ENCODE peak calls at places on chromosome 15, in four cellular contexts. P is effector CD4-positive, alpha-beta T cell; Z is brain microvascular endothelial cell; F is HEK293T. Q is an unnamed sample.

GRCh38 chr15:66940368-66940767 is 125.0 kb upstream of the SMAD3 start:
- DNase-seq in P (no peak), Z (peak), F (no peak), Q (no peak)

GRCh38 chr15:52529289-52529929 is 729 bp upstream of the MYO5A start:
- DNase-seq in P (peak), Z (peak), F (no peak), Q (no peak)

GRCh38 chr15:78353093-78353492 is 12.9 kb downstream of the CRABP1 start:
- DNase-seq in P (no peak), Z (no peak), F (peak), Q (peak)

GRCh38 chr15:27028836-27029482 is 58.0 kb downstream of the GABRG3 start:
- DNase-seq in P (no peak), Z (no peak), F (no peak), Q (no peak)

GRCh38 chr15:92277776-92278175 is 115.9 kb upstream of the ST8SIA2 start:
- DNase-seq in P (no peak), Z (peak), F (no peak), Q (no peak)

GRCh38 chr15:31570591-31570990 is 244.0 kb downstream of the KLF13 start:
- DNase-seq in P (no peak), Z (no peak), F (no peak), Q (no peak)

GRCh38 chr15:98682992-98683701 is 34.8 kb downstream of the IGF1R start:
- DNase-seq in P (no peak), Z (no peak), F (no peak), Q (no peak)

GRCh38 chr15:74383695-74384565 is 16.5 kb upstream of the CYP11A1 start:
- DNase-seq in P (no peak), Z (no peak), F (no peak), Q (peak)

GRCh38 chr15:89121414-89121813 is 33.2 kb downstream of the ABHD2 start:
- DNase-seq in P (no peak), Z (no peak), F (no peak), Q (peak)

GRCh38 chr15:47587938-47588817 is 129.1 kb upstream of the SEMA6D start:
- DNase-seq in P (no peak), Z (no peak), F (no peak), Q (no peak)

GRCh38 chr15:67828969-67829646 is 3.8 kb downstream of the SKOR1 start:
- DNase-seq in P (no peak), Z (no peak), F (no peak), Q (no peak)

GRCh38 chr15:89184367-89184766 is 37.0 kb downstream of the RLBP1 start:
- DNase-seq in P (no peak), Z (no peak), F (no peak), Q (peak)

GRCh38 chr15:85755942-85756341 is 38.8 kb downstream of the KLHL25 start:
- DNase-seq in P (no peak), Z (no peak), F (no peak), Q (no peak)

GRCh38 chr15:68538291-68538690 is 40.5 kb upstream of the CORO2B start:
- DNase-seq in P (no peak), Z (no peak), F (no peak), Q (no peak)

GRCh38 chr15:74531144-74531811 is 9.7 kb upstream of the ARID3B start:
- DNase-seq in P (no peak), Z (peak), F (no peak), Q (peak)

GRCh38 chr15:81575436-81576123 is 201.6 kb upstream of the TMC3 start:
- DNase-seq in P (no peak), Z (peak), F (peak), Q (peak)

GRCh38 chr15:25901841-25902610 is 38.9 kb upstream of the ATP10A start:
- DNase-seq in P (no peak), Z (no peak), F (no peak), Q (peak)

GRCh38 chr15:69093127-69093526 is 67.3 kb upstream of the GLCE start:
- DNase-seq in P (no peak), Z (no peak), F (no peak), Q (no peak)

GRCh38 chr15:77966540-77967290 is 110.8 kb downstream of the TBC1D2B start:
- DNase-seq in P (peak), Z (peak), F (peak), Q (peak)

GRCh38 chr15:41607033-41607432 is 48.0 kb downstream of the TYRO3 start:
- DNase-seq in P (no peak), Z (peak), F (no peak), Q (no peak)

GRCh38 chr15:86553116-86553515 is 473.4 kb downstream of the AGBL1 start:
- DNase-seq in P (no peak), Z (no peak), F (no peak), Q (no peak)

GRCh38 chr15:70451861-70452653 is 311.3 kb downstream of the UACA start:
- DNase-seq in P (no peak), Z (no peak), F (no peak), Q (no peak)